ENCODE peak calls at places on chromosomes 11 and 22, in ten cellular contexts. J, K, X, Q, U, V, Z, P, S and F are unnamed samples.

GRCh38 chr11:62030071-62030684 is 62.7 kb upstream of the FTH1 start:
- DNase-seq in X (no peak), P (no peak), V (no peak), Q (no peak), U (peak; percentile 87), Z (no peak), S (no peak), J (no peak), K (no peak), F (no peak)

GRCh38 chr11:9617960-9618359 is 44.5 kb downstream of the WEE1 start:
- DNase-seq in Z (no peak), S (peak; percentile 78), P (peak; percentile 18), V (no peak), X (no peak), J (no peak), U (no peak), Q (no peak), K (no peak), F (no peak)

GRCh38 chr11:44927174-44927661 is 23.5 kb downstream of the TP53I11 start:
- DNase-seq in P (peak; percentile 58), S (no peak), U (peak; percentile 96), K (peak; percentile 52), Z (peak; percentile 61), V (peak; percentile 41), Q (peak; percentile 35), X (no peak), J (peak; percentile 42), F (peak; percentile 89)

GRCh38 chr11:27380796-27381195 is 17.8 kb upstream of the CCDC34 start:
- DNase-seq in J (no peak), P (no peak), K (no peak), V (no peak), X (no peak), S (no peak), Z (no peak), U (no peak), Q (no peak), F (no peak)

GRCh38 chr11:93591247-93591898 is 48.2 kb upstream of the SMCO4 start:
- DNase-seq in S (no peak), V (no peak), J (no peak), K (no peak), U (no peak), Z (no peak), X (no peak), Q (no peak), P (peak; percentile 72), F (peak; percentile 86)

GRCh38 chr11:79492008-79492407 is 51.2 kb upstream of the TENM4 start:
- DNase-seq in V (no peak), Q (no peak), Z (no peak), X (peak; percentile 26), U (no peak), P (no peak), S (no peak), K (no peak), J (no peak), F (no peak)

GRCh38 chr22:38758276-38758945 is 2.6 kb upstream of the SUN2 start:
- DNase-seq in S (no peak), Z (no peak), J (peak; percentile 90), V (peak; percentile 39), X (no peak), K (peak; percentile 58), Q (peak; percentile 80), P (no peak), U (no peak), F (no peak)

GRCh38 chr11:34564807-34565241 is 51.2 kb upstream of the ELF5 start:
- DNase-seq in Q (no peak), V (no peak), P (no peak), J (no peak), Z (no peak), K (no peak), X (peak; percentile 33), U (peak; percentile 24), S (no peak), F (no peak)

GRCh38 chr11:11724994-11725393 is 103.2 kb upstream of the GALNT18 start:
- DNase-seq in U (no peak), S (no peak), P (no peak), Z (no peak), J (no peak), V (no peak), X (no peak), Q (no peak), K (no peak), F (no peak)

GRCh38 chr11:119551726-119552510 is 128.9 kb upstream of the THY1 start:
- DNase-seq in K (no peak), Q (no peak), J (no peak), P (no peak), Z (no peak), V (no peak), S (no peak), X (no peak), U (peak; percentile 24), F (no peak)

GRCh38 chr11:8336356-8337114 is 72.9 kb upstream of the LMO1 start:
- DNase-seq in X (no peak), Z (no peak), S (no peak), K (no peak), Q (no peak), P (no peak), U (no peak), V (no peak), J (no peak), F (peak; percentile 92)

GRCh38 chr22:23060612-23061400 is 9.5 kb upstream of the GNAZ start:
- DNase-seq in P (no peak), V (no peak), X (peak; percentile 23), J (no peak), Q (no peak), K (no peak), Z (no peak), U (no peak), S (no peak), F (no peak)

GRCh38 chr11:102109896-102110760 is at the start of gene YAP1:
- DNase-seq in S (no peak), P (peak; percentile 97), Z (peak; percentile 91), Q (peak; percentile 57), J (peak; percentile 57), V (peak; percentile 27), K (peak; percentile 37), X (peak; percentile 89), U (peak; percentile 95), F (peak; percentile 96)

GRCh38 chr22:46649176-46650077 is 29.2 kb downstream of the GRAMD4 start:
- DNase-seq in V (no peak), J (no peak), K (no peak), Q (no peak), U (no peak), S (no peak), P (peak; percentile 43), X (peak; percentile 75), Z (peak; percentile 63), F (no peak)

GRCh38 chr11:94504689-94505293 is 7.5 kb upstream of the C11orf97 start:
- DNase-seq in V (no peak), Z (no peak), S (no peak), K (no peak), J (no peak), U (peak; percentile 74), X (no peak), P (peak; percentile 67), Q (peak; percentile 44), F (no peak)

GRCh38 chr11:2651826-2652237 is 48.0 kb downstream of the KCNQ1OT1 start:
- DNase-seq in Q (no peak), X (no peak), V (no peak), P (no peak), J (no peak), K (no peak), U (no peak), Z (peak; percentile 49), S (no peak), F (peak; percentile 57)

GRCh38 chr22:17436981-17437410 is 67.7 kb downstream of the CECR2 start:
- DNase-seq in X (no peak), J (no peak), K (no peak), P (no peak), V (no peak), S (no peak), Z (no peak), Q (no peak), U (peak; percentile 69), F (peak; percentile 94)

GRCh38 chr11:14320020-14320419 is 39.0 kb downstream of the RRAS2 start:
- DNase-seq in Q (peak; percentile 47), K (no peak), Z (no peak), X (no peak), V (peak; percentile 11), S (no peak), P (peak; percentile 91), J (peak; percentile 57), U (no peak), F (no peak)

GRCh38 chr22:38760477-38761201 is 4.8 kb upstream of the SUN2 start:
- DNase-seq in S (no peak), J (no peak), U (no peak), K (no peak), Q (no peak), V (no peak), Z (no peak), P (no peak), X (no peak), F (peak; percentile 75)